ENCODE peak calls at places on chromosomes 2 and 18, in five cellular contexts. J is body of pancreas, R is GM13977, C is sigmoid colon, K is adrenal gland. T is an unnamed sample.

GRCh38 chr2:191533693-191534175 is 144.2 kb upstream of the NABP1 start:
- DNase-seq in C (no peak), K (no peak), R (no peak), J (no peak), T (no peak)

GRCh38 chr2:24919977-24920812 is at the start of gene ADCY3:
- DNase-seq in R (peak), K (peak), C (peak), J (peak), T (peak)

GRCh38 chr18:22667616-22668422 is 250.1 kb upstream of the CTAGE1 start:
- DNase-seq in K (no peak), R (peak), J (no peak), C (no peak), T (no peak)

GRCh38 chr2:150674283-150674682 is 186.8 kb upstream of the RND3 start:
- DNase-seq in C (no peak), J (no peak), K (no peak), R (no peak), T (no peak)

GRCh38 chr2:111167238-111168162 is 46.8 kb downstream of the BCL2L11 start:
- DNase-seq in C (no peak), K (no peak), R (peak), J (no peak), T (peak)

GRCh38 chr2:121309801-121310200 is 24.8 kb upstream of the TFCP2L1 start:
- DNase-seq in C (peak), J (no peak), R (no peak), K (no peak), T (no peak)

GRCh38 chr18:22346342-22346967 is 71.3 kb downstream of the CTAGE1 start:
- DNase-seq in J (peak), C (no peak), K (peak), R (no peak), T (peak)

GRCh38 chr2:235727891-235728380 is 234.1 kb downstream of the AGAP1 start:
- DNase-seq in K (no peak), C (no peak), R (no peak), J (no peak), T (no peak)

DNA sequence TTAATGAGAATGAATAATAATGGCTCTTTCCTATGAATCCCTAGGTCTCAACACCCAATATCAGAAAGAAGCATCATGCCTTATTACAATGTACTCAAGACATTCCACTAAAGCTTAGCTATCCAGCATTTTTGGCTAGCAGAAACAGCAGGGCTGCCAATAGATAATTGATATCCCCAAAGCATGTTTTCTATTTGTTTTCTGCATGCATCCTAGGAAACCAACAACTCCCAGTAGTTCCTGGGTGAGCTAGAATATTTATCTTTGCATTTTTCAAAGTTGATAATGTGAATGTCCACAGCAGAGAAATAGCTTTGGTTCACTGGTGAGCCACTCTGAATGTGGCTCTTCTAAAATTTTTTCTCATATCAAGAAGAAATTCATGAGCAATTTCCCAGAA is 5.8 kb upstream of the ANTXR1 start:
- DNase-seq in J (no peak), K (no peak), C (no peak), R (no peak), T (no peak)
- TF ChIP-seq CTCF in J (no peak), K (no peak), C (no peak), R (no peak), T (no peak)

GRCh38 chr2:236861196-236861875 is 224.4 kb upstream of the COPS8 start:
- DNase-seq in C (peak), R (no peak), J (no peak), K (no peak), T (no peak)

GRCh38 chr2:236862526-236862925 is 223.2 kb upstream of the COPS8 start:
- DNase-seq in K (no peak), C (peak), R (no peak), J (no peak), T (no peak)

GRCh38 chr2:236857781-236858180 is 227.9 kb upstream of the COPS8 start:
- DNase-seq in J (no peak), K (no peak), R (no peak), C (peak), T (no peak)

GRCh38 chr2:236858661-236859060 is 227.0 kb upstream of the COPS8 start:
- DNase-seq in R (no peak), C (peak), J (no peak), K (no peak), T (no peak)

GRCh38 chr2:236859896-236860295 is 225.8 kb upstream of the COPS8 start:
- DNase-seq in R (no peak), C (peak), J (no peak), K (no peak), T (no peak)
- TF ChIP-seq CTCF in R (no peak), C (no peak), J (no peak), K (no peak), T (no peak)

GRCh38 chr2:149041482-149041881 is 3.0 kb downstream of the LYPD6B start:
- DNase-seq in C (no peak), K (no peak), R (no peak), J (no peak), T (no peak)

GRCh38 chr2:149038442-149039212 is at the start of gene LYPD6B:
- DNase-seq in R (peak), J (peak), C (no peak), K (no peak), T (no peak)

GRCh38 chr2:149039213-149039724 is 770 bp downstream of the LYPD6B start:
- DNase-seq in R (no peak), C (no peak), J (no peak), K (no peak), T (no peak)

GRCh38 chr2:149042881-149043280 is 4.4 kb downstream of the LYPD6B start:
- DNase-seq in R (no peak), C (no peak), J (no peak), K (no peak), T (no peak)

GRCh38 chr2:149040451-149040850 is 2.0 kb downstream of the LYPD6B start:
- DNase-seq in J (no peak), K (no peak), R (peak), C (no peak), T (peak)
- TF ChIP-seq CTCF in J (peak), K (no peak), R (peak), C (no peak), T (peak)

DNA sequence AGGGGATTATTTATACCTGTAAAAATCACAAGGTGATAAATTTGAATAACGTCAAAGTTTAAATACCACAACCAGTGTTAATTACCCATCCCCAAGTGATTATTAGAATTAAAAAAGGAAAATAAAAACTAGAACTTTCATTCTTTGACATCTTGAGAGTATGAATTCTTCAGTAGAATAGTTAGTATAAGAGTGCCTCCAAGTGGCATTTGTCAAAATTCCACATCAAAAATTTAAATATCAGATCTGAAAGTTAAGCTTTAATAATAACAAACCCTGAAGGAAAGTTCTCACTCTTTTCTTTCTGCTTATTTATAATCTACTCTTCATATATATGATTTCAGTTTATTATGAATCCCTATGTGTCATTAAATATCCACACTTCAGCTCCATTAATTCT is 273.7 kb upstream of the KYNU start:
- DNase-seq in C (no peak), J (no peak), R (no peak), K (no peak), T (no peak)
- TF ChIP-seq CTCF in C (no peak), J (peak), R (no peak), K (no peak), T (no peak)

DNA sequence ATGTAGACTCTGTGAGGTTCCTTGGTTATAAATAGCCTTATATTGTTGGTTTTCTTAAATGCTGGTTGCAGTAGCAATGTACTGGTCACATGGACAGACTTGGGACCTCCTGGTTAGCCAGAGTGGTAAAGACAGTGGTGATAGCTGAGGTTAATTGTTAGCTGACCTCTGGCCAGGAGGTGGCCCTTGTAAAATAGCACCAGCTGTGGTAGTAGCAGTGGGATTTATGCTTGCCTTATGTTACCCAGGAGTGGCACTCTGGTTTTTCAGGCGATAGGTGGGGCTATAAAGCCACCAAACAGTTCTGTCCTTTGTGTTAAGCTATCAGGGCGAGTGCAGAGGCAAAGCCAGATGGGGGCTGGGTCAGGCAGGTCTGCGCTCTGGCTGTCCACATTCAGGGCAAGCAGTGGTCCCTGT is 94.8 kb upstream of the SRD5A2 start:
- DNase-seq in K (no peak), J (no peak), R (no peak), C (no peak), T (no peak)
- TF ChIP-seq CTCF in K (no peak), J (peak), R (peak), C (no peak), T (no peak)

DNA sequence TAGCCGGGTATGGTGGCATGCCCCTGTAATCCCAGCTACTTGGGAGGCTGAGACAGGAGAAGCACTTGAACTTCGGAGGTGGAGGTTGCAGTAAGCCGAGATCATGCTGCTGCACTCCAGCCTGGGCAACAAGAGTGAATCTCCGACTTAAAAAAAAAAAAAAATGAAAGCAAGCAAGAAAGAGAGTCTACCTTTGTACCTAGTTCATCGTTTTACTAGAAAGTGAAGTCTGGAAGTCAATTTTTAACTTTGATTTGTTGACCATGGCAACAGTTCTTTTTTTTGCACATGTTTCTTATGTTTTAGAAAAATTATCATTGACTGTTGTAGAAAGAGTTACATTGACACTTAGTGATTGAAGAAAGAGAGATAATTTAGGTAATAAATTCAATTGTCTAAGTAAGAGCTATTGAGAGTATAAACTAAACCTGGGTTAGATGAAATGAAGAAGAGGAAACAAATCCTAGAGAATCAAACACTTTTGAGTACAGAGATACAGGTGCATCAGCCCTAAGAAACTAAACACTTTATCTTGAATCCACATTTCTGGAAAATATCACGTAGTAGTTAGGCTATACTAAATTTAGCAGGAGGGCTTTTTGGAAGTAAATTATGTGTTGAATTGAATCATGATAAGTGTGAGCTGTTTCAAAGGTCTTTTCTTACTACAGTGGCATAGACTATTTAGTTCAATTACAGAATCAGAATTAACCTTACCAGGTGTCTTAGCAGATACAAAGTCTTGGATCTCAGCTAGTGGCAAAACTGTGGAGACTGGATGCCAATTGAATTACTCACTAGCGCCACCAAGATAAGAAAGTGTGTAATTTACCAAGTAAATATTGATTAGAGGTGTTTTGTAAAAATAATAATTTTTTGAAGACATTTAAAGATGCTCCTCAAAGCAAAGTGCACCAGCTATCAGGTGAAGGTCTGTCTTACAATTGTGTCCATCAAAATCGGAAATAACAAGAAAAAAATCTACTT is 303.4 kb upstream of the NRXN1 start:
- DNase-seq in K (no peak), R (no peak), C (no peak), J (no peak), T (no peak)
- TF ChIP-seq CTCF in K (no peak), R (peak), C (no peak), J (peak), T (no peak)

GRCh38 chr2:146818122-146818521 is 1026.7 kb upstream of the ACVR2A start:
- DNase-seq in R (no peak), C (no peak), J (no peak), K (no peak), T (no peak)

GRCh38 chr2:146817613-146818012 is 1027.2 kb upstream of the ACVR2A start:
- DNase-seq in K (no peak), C (no peak), J (no peak), R (no peak), T (no peak)

GRCh38 chr2:146820672-146821071 is 1024.2 kb upstream of the ACVR2A start:
- DNase-seq in C (no peak), K (no peak), J (no peak), R (no peak), T (no peak)

GRCh38 chr2:146826388-146826787 is 1018.4 kb upstream of the ACVR2A start:
- DNase-seq in J (no peak), K (no peak), C (no peak), R (no peak), T (no peak)

GRCh38 chr2:146821836-146822316 is 1023.0 kb upstream of the ACVR2A start:
- DNase-seq in K (no peak), C (no peak), J (no peak), R (no peak), T (no peak)
- TF ChIP-seq CTCF in K (no peak), C (no peak), J (no peak), R (no peak), T (no peak)

T was measured in activated CD8-positive, alpha-beta T cell treated with anti-CD3 and anti-CD28 coated beads for 36 hours.